ENCODE peak calls at places on chromosomes 2 and 18, in six cellular contexts. L is MM.1S, V is GM23248, O is PC-3, C is SK-N-SH, U is HCT116. Y is an unnamed sample.

GRCh38 chr18:35775887-35776286 is 194.3 kb downstream of the GALNT1 start:
- DNase-seq in L (no peak), C (no peak), V (peak; percentile 38), U (no peak), O (no peak), Y (peak; percentile 75)

GRCh38 chr2:25709349-25709748 is 36.0 kb upstream of the DTNB start:
- DNase-seq in L (no peak), C (no peak), V (no peak), U (no peak), O (peak; percentile 66), Y (no peak)

GRCh38 chr2:205563646-205564045 is 118.7 kb upstream of the NRP2 start:
- DNase-seq in L (no peak), U (peak; percentile 4), C (peak; percentile 26), O (peak; percentile 41), V (no peak), Y (peak; percentile 73)

GRCh38 chr2:72936669-72937355 is 19.5 kb downstream of the EMX1 start:
- DNase-seq in C (no peak), V (peak; percentile 78), U (no peak), L (no peak), O (no peak), Y (no peak)

GRCh38 chr2:118112771-118113334 is 24.6 kb downstream of the INSIG2 start:
- DNase-seq in U (peak; percentile 87), L (no peak), V (peak; percentile 80), C (no peak), O (peak; percentile 99), Y (no peak)

GRCh38 chr2:239285071-239285931 is 115.5 kb downstream of the HDAC4 start:
- DNase-seq in O (no peak), V (peak; percentile 36), L (no peak), C (no peak), U (no peak), Y (no peak)

GRCh38 chr2:26274058-26274613 is 29.4 kb downstream of the HADHB start:
- DNase-seq in U (no peak), O (peak; percentile 7), C (no peak), L (no peak), V (peak; percentile 94), Y (no peak)

GRCh38 chr2:191636235-191636543 is 41.7 kb upstream of the NABP1 start:
- DNase-seq in O (peak; percentile 85), C (no peak), U (peak; percentile 54), L (no peak), V (peak; percentile 87), Y (no peak)

GRCh38 chr18:49697757-49698595 is 115.4 kb downstream of the ACAA2 start:
- DNase-seq in V (peak; percentile 61), U (no peak), O (peak; percentile 51), L (no peak), C (no peak), Y (no peak)

DNA sequence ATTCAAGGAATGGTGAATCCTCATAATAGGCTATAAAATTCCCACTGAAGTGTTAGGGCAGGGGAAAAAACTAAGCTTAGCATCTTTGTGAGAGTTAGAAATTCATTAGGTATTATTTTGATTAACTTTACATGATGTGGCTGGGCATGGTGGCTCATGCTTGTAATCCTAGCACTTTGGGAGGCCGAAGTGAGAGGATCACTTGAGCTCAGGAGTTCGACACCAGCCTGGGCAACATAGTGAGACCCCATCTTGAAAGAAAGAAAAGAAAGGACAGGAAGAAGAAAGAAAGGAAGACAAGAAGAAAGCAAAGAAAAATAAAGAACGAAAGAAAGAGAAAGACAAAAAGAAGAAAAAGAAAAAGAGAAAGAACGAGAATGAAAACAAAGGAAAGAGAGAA is 40.0 kb downstream of the SNRPD1 start:
- DNase-seq in O (no peak), C (no peak), L (no peak), U (no peak), V (no peak), Y (no peak)
- H3K9me2 ChIP-seq in O (no peaks in the 10 kb centered on the region), C (no peaks in the 10 kb centered on the region), L (no peaks in the 10 kb centered on the region), U (no peaks in the 10 kb centered on the region), V (no peaks in the 10 kb centered on the region), Y (no peaks in the 10 kb centered on the region)

DNA sequence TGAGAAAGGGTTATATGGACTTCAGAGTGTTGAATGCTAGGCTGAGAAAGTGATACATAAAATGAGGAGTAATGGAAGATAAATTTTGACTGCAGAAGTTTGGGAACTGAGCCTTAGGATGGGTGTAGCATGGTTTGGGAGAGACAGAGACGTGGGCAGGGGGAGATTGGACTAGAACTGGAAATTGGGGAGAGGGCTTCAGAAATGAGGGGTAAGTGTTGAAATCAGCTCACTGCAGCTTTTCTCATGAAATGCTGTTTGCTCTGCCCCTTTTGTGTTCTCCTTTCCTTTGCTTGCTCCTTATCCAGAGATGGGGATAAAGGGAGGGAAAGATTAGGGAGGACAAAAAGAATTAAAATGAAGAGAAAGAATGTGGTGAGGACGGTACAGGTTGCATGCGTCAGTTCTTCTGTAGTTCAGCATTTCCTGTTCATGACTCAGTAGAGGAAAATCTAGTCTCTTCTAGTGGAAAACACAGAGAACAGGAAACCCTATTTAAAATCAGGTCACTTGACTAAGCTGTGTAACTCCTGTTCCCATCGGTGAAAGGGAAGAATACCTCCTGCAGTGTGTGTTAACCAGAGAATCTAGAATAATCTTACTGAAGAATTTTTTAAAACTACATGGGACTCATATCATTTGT is 105.6 kb downstream of the CRIM1 start:
- DNase-seq in U (peak; percentile 60), C (no peak), O (peak; percentile 92), L (peak; percentile 24), V (peak; percentile 91), Y (peak; percentile 24)
- H3K9ac ChIP-seq in U (peak overlapping the region; percentile 36), C (peak overlapping the region; percentile 55), O (peak overlapping the region; percentile 51), L (no peak overlapping the region), V (peak overlapping the region; percentile 35), Y (no peak overlapping the region)

GRCh38 chr2:127635380-127636237 is 10.3 kb upstream of the GPR17 start:
- DNase-seq in V (no peak), C (no peak), L (no peak), O (no peak), U (no peak), Y (no peak)
- H3K4me2 ChIP-seq in V (no peak overlapping the region), C (no peak overlapping the region), L (no peak overlapping the region), O (no peak overlapping the region), U (no peak overlapping the region), Y (no peak overlapping the region)

GRCh38 chr18:53754154-53754553 is 470.3 kb downstream of the MBD2 start:
- DNase-seq in U (no peak), V (no peak), L (no peak), O (no peak), C (no peak), Y (no peak)
- H3K9me2 ChIP-seq in U (no peaks in the 10 kb centered on the region), V (no peaks in the 10 kb centered on the region), L (no peaks in the 10 kb centered on the region), O (no peaks in the 10 kb centered on the region), C (no peaks in the 10 kb centered on the region), Y (no peaks in the 10 kb centered on the region)

GRCh38 chr2:235416816-235417499 is 76.9 kb upstream of the AGAP1 start:
- DNase-seq in O (no peak), L (no peak), V (peak; percentile 33), C (no peak), U (no peak), Y (no peak)

GRCh38 chr2:235414422-235414821 is 79.4 kb upstream of the AGAP1 start:
- DNase-seq in L (no peak), C (no peak), U (no peak), O (no peak), V (no peak), Y (no peak)

GRCh38 chr2:235418918-235419317 is 74.9 kb upstream of the AGAP1 start:
- DNase-seq in O (no peak), C (no peak), V (peak; percentile 7), U (no peak), L (no peak), Y (no peak)

GRCh38 chr2:235421618-235422017 is 72.2 kb upstream of the AGAP1 start:
- DNase-seq in O (no peak), C (no peak), U (no peak), L (no peak), V (no peak), Y (no peak)

GRCh38 chr2:235419996-235420395 is 73.8 kb upstream of the AGAP1 start:
- DNase-seq in L (no peak), C (no peak), O (no peak), V (no peak), U (no peak), Y (no peak)
- H3K9ac ChIP-seq in L (no peak overlapping the region), C (no peak overlapping the region), O (no peak overlapping the region), V (no peak overlapping the region), U (no peak overlapping the region), Y (no peak overlapping the region)

GRCh38 chr2:74186038-74186437 is 7.4 kb upstream of the MOB1A start:
- DNase-seq in C (no peak), O (no peak), U (no peak), L (peak; percentile 12), V (no peak), Y (peak; percentile 94)
- H3K4me2 ChIP-seq in C (no peak overlapping the region), O (no peak overlapping the region), U (no peak overlapping the region), L (peak overlapping the region; percentile 49), V (no peak overlapping the region), Y (peak overlapping the region; percentile 71)

DNA sequence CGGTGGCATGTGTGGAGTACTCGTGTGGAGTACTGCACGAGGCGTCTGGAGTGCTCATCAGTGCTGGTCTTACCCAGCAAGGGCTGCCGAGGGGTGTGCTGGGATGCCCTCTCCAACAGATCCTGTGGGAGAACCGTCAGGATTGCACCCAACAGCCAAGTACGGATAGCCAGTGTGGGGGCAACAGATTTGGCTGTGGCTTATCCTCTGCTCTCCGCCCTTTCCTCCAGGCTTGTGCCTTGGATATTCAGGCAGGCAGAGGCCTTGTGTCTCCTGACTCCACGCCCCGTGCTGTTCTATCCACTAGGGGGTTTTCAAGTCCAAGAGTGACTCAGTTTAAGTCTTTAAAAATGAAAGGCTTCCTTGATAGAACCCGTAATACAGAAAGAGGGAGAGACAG is 321.0 kb upstream of the HS6ST1 start:
- DNase-seq in O (no peak), C (no peak), V (peak; percentile 14), L (no peak), U (no peak), Y (peak; percentile 50)
- H3K9me2 ChIP-seq in O (no peaks in the 10 kb centered on the region), C (no peaks in the 10 kb centered on the region), V (no peaks in the 10 kb centered on the region), L (no peaks in the 10 kb centered on the region), U (no peaks in the 10 kb centered on the region), Y (no peaks in the 10 kb centered on the region)

Y was measured in Karpas-422.